ENCODE peak calls at places on chromosomes 7 and 10, in eight cellular contexts. One of them, this sample, is unnamed.

GRCh38 chr10:11742009-11742778 is at the start of gene ECHDC3:
- DNase-seq in upper lobe of left lung: peak; percentile 71
- DNase-seq in GM12892: peak; percentile 88
- DNase-seq in stomach: peak; percentile 73
- DNase-seq in transverse colon: peak; percentile 42
- DNase-seq in SK-N-SH: peak; percentile 95
- DNase-seq in endothelial cell of umbilical vein: peak; percentile 47
- DNase-seq in GM23338: peak; percentile 85
- DNase-seq in this sample: peak; percentile 88

GRCh38 chr7:50717186-50717585 is 65.5 kb downstream of the GRB10 start:
- DNase-seq in endothelial cell of umbilical vein: no peak
- DNase-seq in GM12892: no peak
- DNase-seq in SK-N-SH: no peak
- DNase-seq in transverse colon: no peak
- DNase-seq in stomach: no peak
- DNase-seq in GM23338: no peak
- DNase-seq in upper lobe of left lung: no peak
- DNase-seq in this sample: no peak

GRCh38 chr10:28496017-28496416 is 36.9 kb upstream of the WAC start:
- DNase-seq in endothelial cell of umbilical vein: no peak
- DNase-seq in stomach: no peak
- DNase-seq in SK-N-SH: no peak
- DNase-seq in GM12892: no peak
- DNase-seq in transverse colon: no peak
- DNase-seq in upper lobe of left lung: no peak
- DNase-seq in GM23338: no peak
- DNase-seq in this sample: no peak

GRCh38 chr10:77631241-77631640 is 6.4 kb downstream of the KCNMA1 start:
- DNase-seq in stomach: no peak
- DNase-seq in GM23338: no peak
- DNase-seq in transverse colon: no peak
- DNase-seq in endothelial cell of umbilical vein: no peak
- DNase-seq in GM12892: no peak
- DNase-seq in upper lobe of left lung: no peak
- DNase-seq in SK-N-SH: no peak
- DNase-seq in this sample: no peak

GRCh38 chr7:4689151-4689550 is 7.1 kb downstream of the FOXK1 start:
- DNase-seq in stomach: no peak
- DNase-seq in endothelial cell of umbilical vein: no peak
- DNase-seq in SK-N-SH: no peak
- DNase-seq in upper lobe of left lung: no peak
- DNase-seq in transverse colon: no peak
- DNase-seq in GM12892: no peak
- DNase-seq in GM23338: no peak
- DNase-seq in this sample: no peak

GRCh38 chr10:78491812-78492211 is 458.1 kb downstream of the RPS24 start:
- DNase-seq in stomach: no peak
- DNase-seq in transverse colon: no peak
- DNase-seq in GM12892: no peak
- DNase-seq in SK-N-SH: no peak
- DNase-seq in endothelial cell of umbilical vein: no peak
- DNase-seq in GM23338: no peak
- DNase-seq in upper lobe of left lung: no peak
- DNase-seq in this sample: no peak

GRCh38 chr7:114439581-114439980 is 25.0 kb downstream of the FOXP2 start:
- DNase-seq in stomach: no peak
- DNase-seq in endothelial cell of umbilical vein: no peak
- DNase-seq in GM12892: no peak
- DNase-seq in SK-N-SH: no peak
- DNase-seq in GM23338: peak; percentile 2
- DNase-seq in upper lobe of left lung: no peak
- DNase-seq in transverse colon: no peak
- DNase-seq in this sample: no peak

GRCh38 chr7:130901209-130901783 is 167.3 kb upstream of the KLF14 start:
- DNase-seq in upper lobe of left lung: peak; percentile 91
- DNase-seq in endothelial cell of umbilical vein: no peak
- DNase-seq in GM12892: no peak
- DNase-seq in transverse colon: peak; percentile 71
- DNase-seq in GM23338: no peak
- DNase-seq in SK-N-SH: no peak
- DNase-seq in stomach: peak; percentile 65
- DNase-seq in this sample: no peak

GRCh38 chr10:110456523-110457091 is 41.1 kb upstream of the DUSP5 start:
- DNase-seq in SK-N-SH: no peak
- DNase-seq in stomach: no peak
- DNase-seq in transverse colon: no peak
- DNase-seq in GM12892: no peak
- DNase-seq in upper lobe of left lung: peak; percentile 14
- DNase-seq in GM23338: no peak
- DNase-seq in endothelial cell of umbilical vein: no peak
- DNase-seq in this sample: no peak

GRCh38 chr7:44633254-44634186 is 27.1 kb downstream of the OGDH start:
- DNase-seq in stomach: peak; percentile 85
- DNase-seq in GM23338: no peak
- DNase-seq in endothelial cell of umbilical vein: peak; percentile 95
- DNase-seq in upper lobe of left lung: peak; percentile 72
- DNase-seq in SK-N-SH: no peak
- DNase-seq in GM12892: peak; percentile 38
- DNase-seq in transverse colon: peak; percentile 52
- DNase-seq in this sample: no peak

GRCh38 chr10:71045188-71045841 is 156.9 kb upstream of the PCBD1 start:
- DNase-seq in GM23338: no peak
- DNase-seq in SK-N-SH: no peak
- DNase-seq in upper lobe of left lung: peak; percentile 42
- DNase-seq in transverse colon: no peak
- DNase-seq in stomach: no peak
- DNase-seq in GM12892: no peak
- DNase-seq in endothelial cell of umbilical vein: no peak
- DNase-seq in this sample: no peak

GRCh38 chr10:72597897-72598296 is 28.0 kb downstream of the MICU1 start:
- DNase-seq in SK-N-SH: no peak
- DNase-seq in transverse colon: no peak
- DNase-seq in endothelial cell of umbilical vein: no peak
- DNase-seq in GM12892: no peak
- DNase-seq in stomach: no peak
- DNase-seq in GM23338: no peak
- DNase-seq in upper lobe of left lung: no peak
- DNase-seq in this sample: no peak

GRCh38 chr7:116588641-116589594 is 64.1 kb downstream of the CAV1 start:
- DNase-seq in GM23338: peak; percentile 74
- DNase-seq in endothelial cell of umbilical vein: peak; percentile 85
- DNase-seq in upper lobe of left lung: no peak
- DNase-seq in stomach: no peak
- DNase-seq in transverse colon: no peak
- DNase-seq in SK-N-SH: peak; percentile 21
- DNase-seq in GM12892: no peak
- DNase-seq in this sample: no peak

GRCh38 chr7:49433794-49434193 is 339.6 kb upstream of the VWC2 start:
- DNase-seq in GM12892: no peak
- DNase-seq in stomach: no peak
- DNase-seq in endothelial cell of umbilical vein: no peak
- DNase-seq in transverse colon: no peak
- DNase-seq in SK-N-SH: no peak
- DNase-seq in upper lobe of left lung: no peak
- DNase-seq in GM23338: no peak
- DNase-seq in this sample: no peak

GRCh38 chr10:86410542-86411124 is 44.0 kb upstream of the GRID1 start:
- DNase-seq in stomach: peak; percentile 71
- DNase-seq in upper lobe of left lung: no peak
- DNase-seq in GM23338: no peak
- DNase-seq in SK-N-SH: no peak
- DNase-seq in GM12892: no peak
- DNase-seq in endothelial cell of umbilical vein: no peak
- DNase-seq in transverse colon: no peak
- DNase-seq in this sample: no peak

GRCh38 chr7:154899893-154900292 is 103.0 kb downstream of the PAXIP1 start:
- DNase-seq in SK-N-SH: no peak
- DNase-seq in GM23338: no peak
- DNase-seq in stomach: no peak
- DNase-seq in GM12892: no peak
- DNase-seq in transverse colon: no peak
- DNase-seq in upper lobe of left lung: no peak
- DNase-seq in endothelial cell of umbilical vein: no peak
- DNase-seq in this sample: no peak

GRCh38 chr10:126804396-126804795 is 100.8 kb upstream of the DOCK1 start:
- DNase-seq in upper lobe of left lung: no peak
- DNase-seq in endothelial cell of umbilical vein: no peak
- DNase-seq in GM23338: no peak
- DNase-seq in SK-N-SH: no peak
- DNase-seq in transverse colon: no peak
- DNase-seq in GM12892: no peak
- DNase-seq in stomach: no peak
- DNase-seq in this sample: no peak

GRCh38 chr10:5314866-5315265 is 49.9 kb upstream of the UCN3 start:
- DNase-seq in transverse colon: no peak
- DNase-seq in GM12892: no peak
- DNase-seq in GM23338: no peak
- DNase-seq in stomach: no peak
- DNase-seq in upper lobe of left lung: no peak
- DNase-seq in SK-N-SH: no peak
- DNase-seq in endothelial cell of umbilical vein: no peak
- DNase-seq in this sample: no peak

GRCh38 chr10:122336332-122336731 is 38.2 kb upstream of the PLEKHA1 start:
- DNase-seq in GM12892: no peak
- DNase-seq in SK-N-SH: no peak
- DNase-seq in transverse colon: no peak
- DNase-seq in stomach: no peak
- DNase-seq in endothelial cell of umbilical vein: no peak
- DNase-seq in GM23338: no peak
- DNase-seq in upper lobe of left lung: no peak
- DNase-seq in this sample: no peak

GRCh38 chr7:156892086-156892800 is 740 bp downstream of the LMBR1 start:
- DNase-seq in transverse colon: peak; percentile 64
- DNase-seq in GM12892: peak; percentile 41
- DNase-seq in GM23338: peak; percentile 83
- DNase-seq in stomach: peak; percentile 46
- DNase-seq in SK-N-SH: peak; percentile 88
- DNase-seq in upper lobe of left lung: peak; percentile 56
- DNase-seq in endothelial cell of umbilical vein: peak; percentile 21
- DNase-seq in this sample: peak; percentile 50
- TF ChIP-seq POLR2AphosphoS5 in transverse colon: no peak
- TF ChIP-seq POLR2AphosphoS5 in GM12892: no peak
- TF ChIP-seq POLR2AphosphoS5 in GM23338: peak; percentile 18
- TF ChIP-seq POLR2AphosphoS5 in stomach: no peak
- TF ChIP-seq POLR2AphosphoS5 in SK-N-SH: no peak
- TF ChIP-seq POLR2AphosphoS5 in upper lobe of left lung: no peak
- TF ChIP-seq POLR2AphosphoS5 in endothelial cell of umbilical vein: no peak
- TF ChIP-seq POLR2AphosphoS5 in this sample: no peak

DNA sequence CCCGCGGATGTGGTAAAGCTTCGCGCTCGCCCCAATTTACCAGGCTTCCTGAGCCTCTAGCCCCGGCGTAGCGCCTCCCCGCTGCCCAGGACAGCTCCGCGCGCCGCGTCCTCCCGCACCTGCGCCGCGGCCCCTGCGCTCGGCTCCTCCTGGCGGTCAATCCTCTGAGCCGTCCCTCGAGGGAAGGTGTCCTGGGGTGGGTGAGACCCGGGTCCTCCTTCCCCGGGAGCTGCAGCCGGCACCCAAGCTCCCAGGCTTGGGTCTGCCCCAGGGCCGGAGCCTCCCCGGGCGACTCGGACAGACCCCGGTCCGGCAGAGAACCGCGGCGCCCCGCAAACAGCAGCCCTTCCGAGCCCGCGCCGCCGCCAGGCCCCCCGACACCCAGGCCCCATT is 512 bp downstream of the OSBPL3 start:
- DNase-seq in SK-N-SH: peak; percentile 86
- DNase-seq in stomach: peak; percentile 78
- DNase-seq in upper lobe of left lung: peak; percentile 80
- DNase-seq in endothelial cell of umbilical vein: peak; percentile 71
- DNase-seq in transverse colon: peak; percentile 83
- DNase-seq in GM12892: peak; percentile 46
- DNase-seq in GM23338: no peak
- DNase-seq in this sample: peak; percentile 51
- TF ChIP-seq POLR2AphosphoS5 in SK-N-SH: no peak
- TF ChIP-seq POLR2AphosphoS5 in stomach: peak; percentile 47
- TF ChIP-seq POLR2AphosphoS5 in upper lobe of left lung: peak; percentile 28
- TF ChIP-seq POLR2AphosphoS5 in endothelial cell of umbilical vein: no peak
- TF ChIP-seq POLR2AphosphoS5 in transverse colon: no peak
- TF ChIP-seq POLR2AphosphoS5 in GM12892: no peak
- TF ChIP-seq POLR2AphosphoS5 in GM23338: no peak
- TF ChIP-seq POLR2AphosphoS5 in this sample: peak; percentile 32

DNA sequence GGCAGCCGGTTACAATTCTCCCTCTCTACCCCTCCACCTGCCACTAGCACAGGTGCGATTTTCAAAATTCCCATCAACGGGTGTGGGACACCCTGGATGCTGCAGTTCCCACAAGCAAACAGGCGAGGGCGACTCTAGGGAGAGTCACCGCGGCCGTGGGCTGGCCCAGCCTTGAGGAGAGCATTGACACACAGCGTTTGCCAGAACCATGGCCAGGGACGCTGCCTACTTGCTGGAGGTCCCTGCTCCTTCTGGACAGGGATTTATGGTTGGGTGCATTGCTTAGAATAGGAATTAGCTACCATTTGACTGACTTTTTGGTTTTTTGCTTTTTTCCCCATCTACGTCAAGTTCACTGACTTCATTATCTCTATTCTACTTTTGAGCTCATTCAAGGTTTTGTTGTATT is 19.0 kb upstream of the CLDN4 start:
- DNase-seq in endothelial cell of umbilical vein: peak; percentile 59
- DNase-seq in SK-N-SH: peak; percentile 87
- DNase-seq in upper lobe of left lung: peak; percentile 84
- DNase-seq in GM23338: peak; percentile 95
- DNase-seq in GM12892: peak; percentile 56
- DNase-seq in stomach: peak; percentile 80
- DNase-seq in transverse colon: peak; percentile 88
- DNase-seq in this sample: peak; percentile 58
- TF ChIP-seq POLR2AphosphoS5 in endothelial cell of umbilical vein: no peak
- TF ChIP-seq POLR2AphosphoS5 in SK-N-SH: no peak
- TF ChIP-seq POLR2AphosphoS5 in upper lobe of left lung: no peak
- TF ChIP-seq POLR2AphosphoS5 in GM23338: no peak
- TF ChIP-seq POLR2AphosphoS5 in GM12892: no peak
- TF ChIP-seq POLR2AphosphoS5 in stomach: no peak
- TF ChIP-seq POLR2AphosphoS5 in transverse colon: no peak
- TF ChIP-seq POLR2AphosphoS5 in this sample: no peak

GRCh38 chr10:3757250-3757637 is 27.8 kb downstream of the KLF6 start:
- DNase-seq in upper lobe of left lung: no peak
- DNase-seq in transverse colon: no peak
- DNase-seq in stomach: no peak
- DNase-seq in SK-N-SH: no peak
- DNase-seq in endothelial cell of umbilical vein: no peak
- DNase-seq in GM12892: no peak
- DNase-seq in GM23338: no peak
- DNase-seq in this sample: no peak

GRCh38 chr10:3757638-3758490 is 27.1 kb downstream of the KLF6 start:
- DNase-seq in GM23338: no peak
- DNase-seq in stomach: no peak
- DNase-seq in transverse colon: no peak
- DNase-seq in upper lobe of left lung: no peak
- DNase-seq in endothelial cell of umbilical vein: no peak
- DNase-seq in GM12892: no peak
- DNase-seq in SK-N-SH: peak; percentile 82
- DNase-seq in this sample: no peak

GRCh38 chr10:3756360-3756740 is 28.7 kb downstream of the KLF6 start:
- DNase-seq in endothelial cell of umbilical vein: no peak
- DNase-seq in transverse colon: no peak
- DNase-seq in stomach: no peak
- DNase-seq in SK-N-SH: no peak
- DNase-seq in GM12892: no peak
- DNase-seq in upper lobe of left lung: no peak
- DNase-seq in GM23338: no peak
- DNase-seq in this sample: no peak

GRCh38 chr10:3755440-3756359 is 29.3 kb downstream of the KLF6 start:
- DNase-seq in upper lobe of left lung: no peak
- DNase-seq in stomach: no peak
- DNase-seq in GM12892: no peak
- DNase-seq in SK-N-SH: no peak
- DNase-seq in endothelial cell of umbilical vein: peak; percentile 75
- DNase-seq in GM23338: no peak
- DNase-seq in transverse colon: no peak
- DNase-seq in this sample: no peak

GRCh38 chr10:3754727-3755439 is 30.1 kb downstream of the KLF6 start:
- DNase-seq in GM23338: no peak
- DNase-seq in GM12892: no peak
- DNase-seq in stomach: no peak
- DNase-seq in endothelial cell of umbilical vein: peak; percentile 94
- DNase-seq in upper lobe of left lung: no peak
- DNase-seq in SK-N-SH: no peak
- DNase-seq in transverse colon: no peak
- DNase-seq in this sample: no peak
- TF ChIP-seq POLR2AphosphoS5 in GM23338: no peak
- TF ChIP-seq POLR2AphosphoS5 in GM12892: no peak
- TF ChIP-seq POLR2AphosphoS5 in stomach: peak; percentile 88
- TF ChIP-seq POLR2AphosphoS5 in endothelial cell of umbilical vein: peak; percentile 73
- TF ChIP-seq POLR2AphosphoS5 in upper lobe of left lung: no peak
- TF ChIP-seq POLR2AphosphoS5 in SK-N-SH: peak; percentile 68
- TF ChIP-seq POLR2AphosphoS5 in transverse colon: no peak
- TF ChIP-seq POLR2AphosphoS5 in this sample: no peak

This sample was measured in GM12891.